ENCODE peak calls at places on chromosome 21, in nine cellular contexts. L is activated CD4-positive, alpha-beta T cell treated with anti-CD3 and anti-CD28 coated beads, Interleukin-2, amount 50 U/mL, for 1 hour; H is stimulated activated CD8-positive, alpha-beta memory T cell treated with anti-CD3 and anti-CD28 coated beads, Interleukin-2, amount 100 ng/mL, for 48 hours; R is nucleus accumbens; O is HS-27A; F is germinal center; T is NCI-H510A; A is epithelial cell of esophagus; J is effector CD4-positive, alpha-beta T cell. E is an unnamed sample.

GRCh38 chr21:45502006-45502345 is 40.3 kb downstream of the SLC19A1 start:
- DNase-seq in L (no peak), H (no peak), R (no peak), O (no peak), F (no peak), T (no peak), A (no peak), J (no peak), E (no peak)

GRCh38 chr21:31366825-31367224 is 22.8 kb upstream of the TIAM1 start:
- DNase-seq in L (no peak), H (no peak), R (no peak), O (peak), F (no peak), T (no peak), A (peak), J (no peak), E (no peak)

GRCh38 chr21:32597205-32597604 is 11.9 kb upstream of the TCP10L start:
- DNase-seq in L (no peak), H (no peak), R (no peak), O (peak), F (no peak), T (no peak), A (peak), J (no peak), E (no peak)

GRCh38 chr21:41160036-41160435 is 7.9 kb upstream of the BACE2 start:
- DNase-seq in L (no peak), H (no peak), R (no peak), O (no peak), F (no peak), T (no peak), A (no peak), J (no peak), E (no peak)

GRCh38 chr21:34344584-34344983 is 19.2 kb upstream of the KCNE2 start:
- DNase-seq in L (no peak), H (no peak), R (no peak), O (no peak), F (no peak), T (no peak), A (no peak), J (no peak), E (no peak)

GRCh38 chr21:41589620-41590175 is 81.7 kb upstream of the TMPRSS2 start:
- DNase-seq in L (no peak), H (no peak), R (no peak), O (no peak), F (no peak), T (no peak), A (no peak), J (no peak), E (no peak)

GRCh38 chr21:20591294-20591693 is 406.9 kb upstream of the NCAM2 start:
- DNase-seq in L (no peak), H (no peak), R (no peak), O (peak), F (no peak), T (no peak), A (no peak), J (no peak), E (no peak)

GRCh38 chr21:37208056-37208705 is 59.0 kb downstream of the VPS26C start:
- DNase-seq in L (no peak), H (no peak), R (peak), O (no peak), F (peak), T (no peak), A (peak), J (no peak), E (peak)

GRCh38 chr21:45309541-45310381 is 22.1 kb upstream of the POFUT2 start:
- DNase-seq in L (no peak), H (no peak), R (no peak), O (no peak), F (no peak), T (no peak), A (no peak), J (no peak), E (no peak)

GRCh38 chr21:37367758-37368535 is 1.4 kb downstream of the DYRK1A start:
- DNase-seq in L (peak), H (no peak), R (peak), O (no peak), F (peak), T (no peak), A (peak), J (peak), E (no peak)

GRCh38 chr21:43958364-43959158 is 53.5 kb upstream of the TRAPPC10 start:
- DNase-seq in L (no peak), H (no peak), R (no peak), O (no peak), F (no peak), T (no peak), A (no peak), J (no peak), E (no peak)

GRCh38 chr21:45549670-45550463 is 7.6 kb upstream of the SLC19A1 start:
- DNase-seq in L (no peak), H (no peak), R (no peak), O (no peak), F (no peak), T (no peak), A (no peak), J (no peak), E (no peak)

GRCh38 chr21:31760931-31761330 is 29.0 kb upstream of the SCAF4 start:
- DNase-seq in L (no peak), H (no peak), R (no peak), O (no peak), F (no peak), T (no peak), A (no peak), J (no peak), E (no peak)